ENCODE peak calls at places on chromosome 15, in four cellular contexts. E is HepG2, Z is GM12878, Q is H1. V is an unnamed sample.

GRCh38 chr15:52288051-52288942 is 7.3 kb downstream of the MYO5C start:
- DNase-seq in E (peak), Z (no peak), Q (peak), V (no peak)

GRCh38 chr15:41780266-41780665 is 6.0 kb downstream of the MAPKBP1 start:
- DNase-seq in E (peak), Z (no peak), Q (no peak), V (no peak)

GRCh38 chr15:99731336-99732267 is 1.6 kb downstream of the LYSMD4 start:
- DNase-seq in E (no peak), Z (no peak), Q (peak), V (no peak)

GRCh38 chr15:74438696-74439316 is 5.0 kb upstream of the SEMA7A start:
- DNase-seq in E (peak), Z (peak), Q (peak), V (peak)

GRCh38 chr15:80978685-80979084 is 10.9 kb downstream of the MESD start:
- DNase-seq in E (no peak), Z (no peak), Q (no peak), V (peak)

GRCh38 chr15:71052356-71052755 is 62.9 kb upstream of the THSD4 start:
- DNase-seq in E (no peak), Z (no peak), Q (no peak), V (no peak)

GRCh38 chr15:64461577-64462162 is 1.3 kb downstream of the ZNF609 start:
- DNase-seq in E (peak), Z (no peak), Q (no peak), V (peak)

GRCh38 chr15:70199601-70200000 is 101.9 kb upstream of the TLE3 start:
- DNase-seq in E (no peak), Z (no peak), Q (no peak), V (no peak)

GRCh38 chr15:100690032-100690785 is 87.8 kb downstream of the ASB7 start:
- DNase-seq in E (no peak), Z (no peak), Q (no peak), V (no peak)

GRCh38 chr15:75062706-75063105 is 39.3 kb downstream of the PPCDC start:
- DNase-seq in E (no peak), Z (no peak), Q (no peak), V (no peak)

GRCh38 chr15:95674031-95674430 is 656.5 kb upstream of the NR2F2 start:
- DNase-seq in E (no peak), Z (no peak), Q (no peak), V (no peak)

GRCh38 chr15:85625856-85626255 is 168.9 kb downstream of the KLHL25 start:
- DNase-seq in E (no peak), Z (no peak), Q (no peak), V (no peak)

GRCh38 chr15:79994651-79995050 is 23.7 kb upstream of the BCL2A1 start:
- DNase-seq in E (no peak), Z (no peak), Q (no peak), V (no peak)

GRCh38 chr15:80915462-80915861 is 74.2 kb downstream of the MESD start:
- DNase-seq in E (no peak), Z (no peak), Q (peak), V (peak)

GRCh38 chr15:50865515-50866370 is 42.7 kb upstream of the AP4E1 start:
- DNase-seq in E (no peak), Z (no peak), Q (no peak), V (no peak)

GRCh38 chr15:91886878-91887277 is 33.4 kb downstream of the SLCO3A1 start:
- DNase-seq in E (no peak), Z (no peak), Q (no peak), V (no peak)

GRCh38 chr15:95850837-95851236 is 479.7 kb upstream of the NR2F2 start:
- DNase-seq in E (no peak), Z (no peak), Q (no peak), V (no peak)

GRCh38 chr15:99925661-99926461 is 192.6 kb upstream of the LYSMD4 start:
- DNase-seq in E (no peak), Z (no peak), Q (peak), V (peak)

GRCh38 chr15:63945838-63946298 is 100.4 kb downstream of the DAPK2 start:
- DNase-seq in E (peak), Z (no peak), Q (peak), V (no peak)

GRCh38 chr15:74130849-74131617 is 647 bp downstream of the ISLR2 start:
- DNase-seq in E (no peak), Z (no peak), Q (no peak), V (no peak)

GRCh38 chr15:95259513-95259912 is 1028.2 kb downstream of the MCTP2 start:
- DNase-seq in E (peak), Z (peak), Q (peak), V (peak)

GRCh38 chr15:99507016-99507731 is 58.6 kb upstream of the MEF2A start:
- DNase-seq in E (peak), Z (no peak), Q (no peak), V (no peak)

GRCh38 chr15:80743189-80743833 is 35.9 kb upstream of the CEMIP start:
- DNase-seq in E (peak), Z (no peak), Q (no peak), V (no peak)

GRCh38 chr15:53588773-53589172 is 170.7 kb downstream of the WDR72 start:
- DNase-seq in E (no peak), Z (no peak), Q (no peak), V (no peak)

GRCh38 chr15:70474682-70475438 is 288.5 kb downstream of the UACA start:
- DNase-seq in E (no peak), Z (no peak), Q (no peak), V (no peak)

GRCh38 chr15:86101818-86102217 is 22.1 kb downstream of the AGBL1 start:
- DNase-seq in E (no peak), Z (no peak), Q (no peak), V (no peak)

GRCh38 chr15:65354835-65355172 is 23.0 kb downstream of the IGDCC3 start:
- DNase-seq in E (no peak), Z (no peak), Q (peak), V (no peak)

GRCh38 chr15:76986743-76987142 is 8.2 kb upstream of the PSTPIP1 start:
- DNase-seq in E (no peak), Z (no peak), Q (no peak), V (no peak)

GRCh38 chr15:71082803-71083202 is 32.5 kb upstream of the THSD4 start:
- DNase-seq in E (no peak), Z (no peak), Q (no peak), V (no peak)

GRCh38 chr15:75834011-75834410 is 9.2 kb upstream of the UBE2Q2 start:
- DNase-seq in E (no peak), Z (no peak), Q (no peak), V (no peak)

GRCh38 chr15:80450811-80451321 is 46.7 kb downstream of the ARNT2 start:
- DNase-seq in E (no peak), Z (no peak), Q (no peak), V (no peak)

GRCh38 chr15:90667063-90667754 is 49.9 kb upstream of the BLM start:
- DNase-seq in E (no peak), Z (no peak), Q (no peak), V (no peak)

GRCh38 chr15:52255935-52256334 is 39.7 kb downstream of the MYO5C start:
- DNase-seq in E (no peak), Z (no peak), Q (no peak), V (no peak)

GRCh38 chr15:25596644-25597562 is 158.1 kb upstream of the UBE3A start:
- DNase-seq in E (no peak), Z (no peak), Q (no peak), V (no peak)

DNA sequence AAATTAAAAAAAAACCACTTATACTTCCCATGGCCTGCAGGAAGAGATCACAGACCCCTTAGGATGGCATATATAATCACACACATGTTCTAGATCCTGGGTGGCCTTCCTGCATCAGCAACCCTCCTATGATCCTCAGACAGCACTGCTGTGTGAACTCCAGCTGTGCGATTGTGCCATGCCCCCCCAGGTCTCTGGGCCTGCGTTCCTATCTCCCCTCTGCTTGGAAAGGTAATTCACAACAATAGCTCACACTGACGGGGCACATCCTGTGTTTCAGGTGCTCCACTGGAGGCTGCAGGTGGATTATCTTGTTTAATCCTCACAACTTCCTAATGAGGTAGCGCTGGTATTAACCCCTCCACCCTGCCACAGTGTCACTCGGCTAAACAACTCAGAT is 71.2 kb upstream of the GLCE start:
- DNase-seq in E (no peak), Z (no peak), Q (no peak), V (no peak)
- TF ChIP-seq HDAC6 in E (no peak), Z (no peak), Q (no peak), V (no peak)

GRCh38 chr15:67303490-67304363 is 49.1 kb downstream of the IQCH start:
- DNase-seq in E (peak), Z (peak), Q (no peak), V (peak)
- TF ChIP-seq POLR2AphosphoS5 in E (no peak), Z (no peak), Q (no peak), V (no peak)

DNA sequence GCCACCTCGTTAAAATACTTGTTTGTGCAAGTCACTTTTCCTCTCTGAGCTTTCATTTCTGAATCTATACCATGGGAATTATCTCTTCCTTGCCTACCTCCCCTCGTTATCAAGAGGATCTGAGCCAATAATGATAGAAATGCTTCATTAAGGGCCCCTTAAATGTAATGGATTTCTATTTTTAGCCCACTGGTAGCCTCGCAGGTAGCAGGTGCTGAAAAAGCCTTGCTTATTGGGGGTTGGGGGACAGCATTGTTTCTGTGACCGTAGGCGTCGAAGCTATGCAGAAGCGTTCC is 466 bp upstream of the PIAS1 start:
- DNase-seq in E (no peak), Z (no peak), Q (no peak), V (no peak)
- TF ChIP-seq HDAC6 in E (no peak), Z (no peak), Q (no peak), V (no peak)

GRCh38 chr15:89085289-89085906 is 2.9 kb upstream of the ABHD2 start:
- DNase-seq in E (no peak), Z (no peak), Q (no peak), V (no peak)

GRCh38 chr15:89089316-89090230 is 1.3 kb downstream of the ABHD2 start:
- DNase-seq in E (no peak), Z (no peak), Q (no peak), V (no peak)

GRCh38 chr15:89088605-89089315 is 504 bp downstream of the ABHD2 start:
- DNase-seq in E (no peak), Z (no peak), Q (no peak), V (no peak)

GRCh38 chr15:89087066-89087829 is 1.0 kb upstream of the ABHD2 start:
- DNase-seq in E (no peak), Z (no peak), Q (no peak), V (no peak)

DNA sequence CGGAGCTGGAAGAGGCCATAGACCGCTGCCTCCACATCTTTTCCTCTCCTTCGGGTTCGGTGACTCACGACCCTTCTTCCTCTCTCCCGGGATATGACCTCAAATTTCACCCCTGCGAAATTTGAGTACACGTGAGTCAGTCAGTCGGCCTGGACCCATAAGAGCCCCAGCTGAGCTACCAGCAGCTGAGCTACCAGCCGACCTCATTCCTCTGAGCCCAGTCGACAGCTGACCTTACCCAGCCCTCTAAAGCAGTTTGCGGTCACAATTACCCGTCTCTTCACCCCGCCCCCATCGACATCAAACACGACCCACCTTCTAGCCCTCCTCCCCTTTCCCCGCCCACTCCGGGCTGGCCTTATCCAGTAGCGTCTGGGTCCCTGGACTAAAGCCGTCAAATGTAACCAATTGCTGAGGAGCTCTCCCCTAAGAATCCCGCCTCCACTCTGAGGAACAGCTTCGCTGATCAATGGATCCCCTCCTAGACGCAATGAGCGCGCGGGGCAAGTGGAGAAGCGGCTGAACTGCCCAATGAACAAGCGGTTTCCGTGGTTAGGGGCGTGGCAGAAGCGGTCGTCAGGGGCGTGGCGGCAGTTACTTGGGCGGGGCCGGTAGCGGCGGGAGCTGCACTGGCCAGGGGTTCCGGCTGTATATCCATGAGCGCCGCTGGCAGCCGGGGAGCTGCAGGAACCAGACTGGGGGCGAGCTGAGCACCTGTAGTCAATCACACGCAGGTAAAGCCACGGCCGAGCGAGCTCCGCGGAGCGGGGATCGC is at the start of gene ABHD2:
- DNase-seq in E (peak), Z (peak), Q (peak), V (peak)
- TF ChIP-seq POLR2AphosphoS5 in E (peak), Z (peak), Q (peak), V (peak)

DNA sequence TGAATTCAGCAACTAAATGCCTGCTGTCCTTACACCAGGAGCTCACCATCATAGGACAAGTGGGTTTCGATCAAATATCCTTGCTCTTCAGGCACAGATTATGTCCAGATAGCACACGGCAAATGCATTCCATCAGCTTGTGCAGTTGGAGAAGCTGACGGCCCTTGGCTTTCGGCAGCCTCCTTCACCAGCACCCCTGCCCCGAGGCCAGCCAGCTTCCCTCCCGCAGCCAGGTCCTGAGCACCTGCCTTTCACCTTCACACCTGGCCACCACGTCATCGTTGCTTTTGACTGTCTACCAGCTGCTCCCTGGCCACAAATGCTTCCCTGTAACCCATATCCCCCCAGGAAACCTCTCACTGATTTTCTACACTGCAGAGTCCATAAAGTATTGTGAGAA is 355.5 kb downstream of the OCA2 start:
- DNase-seq in E (no peak), Z (no peak), Q (peak), V (no peak)
- TF ChIP-seq HDAC6 in E (no peak), Z (no peak), Q (no peak), V (no peak)

GRCh38 chr15:38877471-38877870 is 312.9 kb upstream of the RASGRP1 start:
- DNase-seq in E (peak), Z (no peak), Q (no peak), V (no peak)
- TF ChIP-seq POLR2AphosphoS5 in E (no peak), Z (no peak), Q (no peak), V (no peak)

GRCh38 chr15:45638641-45639040 is 3.8 kb downstream of the SQOR start:
- DNase-seq in E (no peak), Z (no peak), Q (no peak), V (no peak)

GRCh38 chr15:45642203-45642932 is 7.5 kb downstream of the SQOR start:
- DNase-seq in E (no peak), Z (no peak), Q (no peak), V (no peak)

GRCh38 chr15:45637552-45638033 is 2.8 kb downstream of the SQOR start:
- DNase-seq in E (peak), Z (peak), Q (no peak), V (peak)

GRCh38 chr15:45641374-45641778 is 6.5 kb downstream of the SQOR start:
- DNase-seq in E (peak), Z (no peak), Q (no peak), V (no peak)

DNA sequence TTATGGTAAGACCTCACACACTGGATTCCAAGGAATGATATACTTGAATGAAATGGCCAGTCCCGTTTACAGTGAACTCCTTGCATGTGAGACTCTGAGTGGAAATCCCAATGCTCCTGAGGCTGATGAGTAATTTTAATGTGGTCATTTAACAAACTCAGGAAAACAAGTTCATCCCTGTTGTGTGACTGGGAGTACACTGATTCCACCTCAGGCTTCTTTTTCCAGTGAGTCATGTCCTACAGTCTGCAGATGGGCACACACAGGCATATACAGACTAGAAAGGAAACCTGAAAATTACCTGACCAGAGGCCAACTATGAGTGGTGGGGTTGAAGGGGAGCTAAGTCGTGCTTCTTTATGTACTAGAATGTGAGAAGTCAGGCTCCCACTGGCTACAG is 5.8 kb downstream of the SQOR start:
- DNase-seq in E (peak), Z (no peak), Q (no peak), V (no peak)
- TF ChIP-seq HDAC6 in E (no peak), Z (no peak), Q (no peak), V (no peak)

GRCh38 chr15:39598186-39598850 is 17.4 kb downstream of the THBS1 start:
- DNase-seq in E (no peak), Z (no peak), Q (no peak), V (no peak)
- TF ChIP-seq POLR2AphosphoS5 in E (no peak), Z (no peak), Q (peak), V (no peak)